ENCODE peak calls at places on chromosomes 4 and X, in five cellular contexts. W, Q, Y, S and G are unnamed samples. For H3K9me3, the result is how much of the 10 kb centered on the place peaks cover.

GRCh38 chr4:175418511-175418910 is 393.6 kb downstream of the GPM6A start:
- DNase-seq in S (no peak), W (no peak), Q (no peak), Y (no peak), G (no peak)

GRCh38 chr4:93730760-93731159 is 97.8 kb upstream of the ATOH1 start:
- DNase-seq in Q (no peak), S (no peak), Y (no peak), W (no peak), G (no peak)

GRCh38 chr4:15444879-15445576 is 17.2 kb downstream of the C1QTNF7 start:
- DNase-seq in W (no peak), S (no peak), Q (no peak), Y (no peak), G (no peak)

GRCh38 chr4:113610542-113610941 is 151.0 kb downstream of the CAMK2D start:
- DNase-seq in Q (no peak), S (no peak), W (no peak), Y (no peak), G (no peak)

GRCh38 chr4:43331226-43332078 is 438.9 kb downstream of the GRXCR1 start:
- DNase-seq in Q (no peak), Y (no peak), S (peak), W (peak), G (no peak)

GRCh38 chr4:118141240-118141639 is 107.0 kb downstream of the NDST3 start:
- DNase-seq in W (no peak), Y (no peak), S (no peak), Q (no peak), G (no peak)

GRCh38 chr4:130266814-130267213 is 1170.9 kb downstream of the C4orf33 start:
- DNase-seq in S (no peak), Q (no peak), Y (no peak), W (no peak), G (no peak)

GRCh38 chr4:146486565-146486964 is 35.2 kb downstream of the SLC10A7 start:
- DNase-seq in Y (no peak), S (no peak), W (no peak), Q (no peak), G (no peak)

GRCh38 chr4:73871911-73872310 is 2.7 kb downstream of the CXCL1 start:
- DNase-seq in W (no peak), Q (no peak), Y (no peak), S (no peak), G (no peak)

GRCh38 chr4:184769285-184769825 is 35.5 kb upstream of the CENPU start:
- DNase-seq in W (no peak), Q (no peak), Y (no peak), S (no peak), G (no peak)

GRCh38 chr4:176302283-176303275 is 17.2 kb upstream of the SPCS3 start:
- DNase-seq in W (peak), Q (no peak), S (peak), Y (no peak), G (no peak)

GRCh38 chr4:102824398-102824797 is 3.0 kb downstream of the UBE2D3 start:
- DNase-seq in Y (no peak), S (peak), W (peak), Q (no peak), G (no peak)

GRCh38 chr4:101114936-101115372 is 232.4 kb downstream of the PPP3CA start:
- DNase-seq in Q (no peak), Y (no peak), S (peak), W (peak), G (no peak)

GRCh38 chrX:48573690-48574269 is 504 bp upstream of the RBM3 start:
- DNase-seq in S (no peak), W (no peak), Y (peak), Q (no peak), G (peak)

GRCh38 chr4:126144838-126145237 is 830.1 kb downstream of the FAT4 start:
- DNase-seq in S (no peak), Y (no peak), W (peak), Q (no peak), G (no peak)

GRCh38 chr4:136319789-136320470 is 1212.4 kb downstream of the PCDH18 start:
- DNase-seq in W (peak), Y (no peak), Q (no peak), S (peak), G (no peak)

GRCh38 chr4:6549445-6549844 is 25.5 kb upstream of the MAN2B2 start:
- DNase-seq in Y (no peak), Q (no peak), W (no peak), S (no peak), G (no peak)

GRCh38 chrX:72258174-72258573 is 18.9 kb downstream of the RPS4X start:
- DNase-seq in S (peak), Y (peak), W (peak), Q (no peak), G (no peak)

GRCh38 chr4:168631241-168632151 is 134.6 kb downstream of the PALLD start:
- DNase-seq in Q (no peak), S (peak), W (peak), Y (peak), G (peak)

GRCh38 chr4:168440442-168441264 is 39.6 kb downstream of the DDX60L start:
- DNase-seq in S (peak), Y (no peak), W (peak), Q (no peak), G (no peak)

GRCh38 chr4:3204021-3204431 is 44.9 kb upstream of the MSANTD1 start:
- DNase-seq in Q (no peak), S (peak), Y (no peak), W (peak), G (no peak)

GRCh38 chrX:64229145-64229544 is 1.3 kb downstream of the ASB12 start:
- DNase-seq in Q (no peak), W (no peak), Y (no peak), S (no peak), G (no peak)
- H3K9me3 ChIP-seq in Q (under half), W (under half), Y (under half), S (under half), G (under half)

GRCh38 chrX:149937881-149938426 is 337 bp downstream of the EOLA2 start:
- DNase-seq in Y (no peak), Q (peak), S (peak), W (peak), G (peak)
- H3K27ac ChIP-seq in Y (peak), Q (peak), S (peak), W (peak), G (peak)

DNA sequence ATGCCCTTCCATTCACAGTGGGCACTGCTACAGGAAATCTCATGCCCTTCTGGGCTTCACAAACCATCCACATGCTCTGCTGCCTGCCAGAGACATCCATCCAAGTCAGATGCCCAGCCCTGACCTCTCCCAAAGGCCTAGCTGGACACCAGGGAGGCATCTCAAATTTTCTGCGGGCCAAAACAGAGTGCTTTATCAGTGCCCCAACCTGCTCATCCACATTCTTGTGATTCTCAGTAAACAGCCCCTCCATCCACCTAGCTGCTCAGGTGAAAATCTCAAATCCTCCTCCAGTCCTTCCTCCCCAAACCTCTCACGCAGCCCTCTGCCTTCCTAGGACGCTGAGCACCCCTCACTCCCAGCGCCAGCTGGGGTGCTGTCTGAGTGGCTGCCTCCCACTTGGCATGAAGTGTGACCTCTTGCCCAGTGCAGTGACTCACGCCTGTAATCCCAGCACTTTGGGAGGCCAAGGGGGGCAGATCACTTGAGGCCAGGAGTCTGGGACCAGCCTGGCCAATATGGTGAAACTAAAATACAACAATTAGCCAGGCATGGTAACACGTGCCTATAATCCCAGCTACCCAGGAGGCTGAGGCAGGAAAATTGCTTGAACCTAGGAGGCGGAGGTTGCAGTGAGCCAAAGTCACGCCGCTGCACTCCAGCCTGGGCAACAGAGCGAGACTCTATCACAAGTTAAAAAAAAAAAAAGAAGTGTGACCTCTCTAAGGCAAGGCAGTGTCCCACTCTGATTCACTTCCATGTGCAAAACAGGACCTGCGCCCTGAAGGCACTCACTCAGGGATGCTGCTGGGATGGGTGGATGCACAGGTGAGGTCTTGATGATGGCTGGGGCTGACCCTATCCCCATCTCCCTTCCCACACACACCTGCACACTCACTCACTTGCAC is 1.7 kb upstream of the AFAP1 start:
- DNase-seq in S (no peak), Y (no peak), W (no peak), Q (no peak), G (no peak)
- H3K9ac ChIP-seq in S (no peak), Y (no peak), W (no peak), Q (no peak), G (no peak)

DNA sequence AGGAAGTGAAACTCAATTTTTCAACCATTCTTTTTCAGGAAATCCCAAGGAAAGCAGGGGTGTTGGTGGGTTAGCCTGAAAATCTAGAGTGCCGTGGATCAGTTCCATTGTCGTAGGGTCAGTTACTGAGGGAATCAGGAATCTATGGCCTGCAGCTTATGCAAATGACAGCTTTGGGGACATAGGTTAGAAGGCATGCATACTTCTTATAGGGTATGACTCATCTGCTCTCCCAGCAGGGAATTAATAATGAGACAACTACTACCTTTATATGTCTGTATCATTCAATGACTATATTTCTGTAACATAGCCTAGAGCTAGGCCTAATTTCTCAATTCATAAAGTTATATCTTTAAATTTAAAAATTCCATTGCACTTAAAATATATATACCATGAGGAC is 36.6 kb downstream of the ZNF41 start:
- DNase-seq in Q (no peak), W (no peak), S (no peak), Y (no peak), G (no peak)
- H3K9me3 ChIP-seq in Q (under half), W (under half), S (under half), Y (under half), G (under half)